ENCODE peak calls at places on chromosome 22, in six cellular contexts. T is NCI-H2081; R is fibroblast of pulmonary artery; X is activated T-helper 1 cell treated with anti-CD3 and anti-CD28 coated beads, Interleukin-12 subunit alpha, Interleukin-12 subunit beta, Interleukin-2, Interleukin-4 antibody, amounts not matched to agents 30 ng/mL and 10 ng/mL and 1 ng/mL, durations not matched to agents 14 hours and 24 hours and 36 hours; L is sigmoid colon; U is HT-29. W is an unnamed sample.

GRCh38 chr22:44085743-44086741 is 61.9 kb downstream of the PARVB start:
- DNase-seq in T (peak; percentile 61), R (peak; percentile 75), X (peak; percentile 11), L (peak; percentile 90), U (peak; percentile 62), W (peak; percentile 59)

GRCh38 chr22:20427945-20428417 is 9.6 kb downstream of the SCARF2 start:
- DNase-seq in T (no peak), R (no peak), X (no peak), L (peak; percentile 29), U (no peak), W (no peak)

GRCh38 chr22:47610281-47610680 is 847.8 kb downstream of the TBC1D22A start:
- DNase-seq in T (no peak), R (no peak), X (no peak), L (no peak), U (no peak), W (no peak)

GRCh38 chr22:40853330-40853729 is 3.1 kb downstream of the ST13 start:
- DNase-seq in T (no peak), R (no peak), X (no peak), L (no peak), U (no peak), W (no peak)

GRCh38 chr22:39690901-39691620 is 120.5 kb downstream of the CACNA1I start:
- DNase-seq in T (no peak), R (peak; percentile 3), X (no peak), L (no peak), U (no peak), W (peak; percentile 38)

GRCh38 chr22:33601062-33601461 is 319.2 kb downstream of the LARGE1 start:
- DNase-seq in T (no peak), R (no peak), X (no peak), L (no peak), U (no peak), W (no peak)

GRCh38 chr22:45639747-45640102 is 31.9 kb upstream of the ATXN10 start:
- DNase-seq in T (no peak), R (no peak), X (no peak), L (no peak), U (no peak), W (no peak)

GRCh38 chr22:26670459-26670858 is 13.1 kb downstream of the MIAT start:
- DNase-seq in T (no peak), R (no peak), X (no peak), L (no peak), U (no peak), W (no peak)

GRCh38 chr22:36737776-36738175 is 34.2 kb upstream of the CACNG2 start:
- DNase-seq in T (no peak), R (no peak), X (no peak), L (peak; percentile 65), U (no peak), W (no peak)

GRCh38 chr22:17938484-17938924 is 85.9 kb downstream of the MICAL3 start:
- DNase-seq in T (no peak), R (peak; percentile 62), X (no peak), L (peak; percentile 54), U (no peak), W (no peak)

GRCh38 chr22:35393116-35394010 is 6.6 kb upstream of the MCM5 start:
- DNase-seq in T (no peak), R (no peak), X (no peak), L (no peak), U (no peak), W (no peak)

GRCh38 chr22:42277988-42278776 is 7.7 kb upstream of the TCF20 start:
- DNase-seq in T (peak; percentile 50), R (no peak), X (no peak), L (peak; percentile 60), U (peak; percentile 61), W (peak; percentile 60)

GRCh38 chr22:26748845-26749244 is 91.5 kb downstream of the MIAT start:
- DNase-seq in T (no peak), R (no peak), X (no peak), L (no peak), U (no peak), W (no peak)

GRCh38 chr22:43479962-43480361 is 68.1 kb downstream of the MPPED1 start:
- DNase-seq in T (no peak), R (no peak), X (no peak), L (no peak), U (no peak), W (no peak)

GRCh38 chr22:35377735-35378134 is 3.2 kb upstream of the HMOX1 start:
- DNase-seq in T (no peak), R (no peak), X (no peak), L (no peak), U (no peak), W (no peak)

GRCh38 chr22:32144875-32145274 is 14.2 kb downstream of the C22orf42 start:
- DNase-seq in T (no peak), R (no peak), X (no peak), L (no peak), U (no peak), W (no peak)

GRCh38 chr22:27561301-27561820 is 240.2 kb downstream of the MN1 start:
- DNase-seq in T (no peak), R (peak; percentile 56), X (no peak), L (no peak), U (no peak), W (no peak)

GRCh38 chr22:28230682-28231081 is 311.6 kb upstream of the PITPNB start:
- DNase-seq in T (no peak), R (peak; percentile 40), X (no peak), L (no peak), U (no peak), W (no peak)

GRCh38 chr22:40385041-40385782 is 14.8 kb downstream of the SGSM3 start:
- DNase-seq in T (no peak), R (no peak), X (peak; percentile 17), L (no peak), U (peak; percentile 68), W (peak; percentile 66)

GRCh38 chr22:27749597-27750225 is 51.8 kb downstream of the MN1 start:
- DNase-seq in T (no peak), R (peak; percentile 51), X (no peak), L (peak; percentile 63), U (no peak), W (no peak)